ENCODE peak calls at places on chromosomes 4 and X, in six cellular contexts. D is HT1080, E is naive B cell, C is ELR, W is PC-3, T is T-helper 17 cell. S is an unnamed sample.

GRCh38 chrX:97616883-97617510 is 733.3 kb downstream of the RPA4 start:
- DNase-seq in D (peak), E (no peak), C (peak), W (peak), T (no peak), S (peak)

GRCh38 chr4:119050501-119051090 is 85.0 kb upstream of the MYOZ2 start:
- DNase-seq in D (no peak), E (no peak), C (no peak), W (peak), T (no peak), S (no peak)

GRCh38 chr4:69098470-69098869 is 2.2 kb downstream of the UGT2B7 start:
- DNase-seq in D (no peak), E (no peak), C (no peak), W (peak), T (no peak), S (peak)

GRCh38 chr4:14787894-14788293 is 214.4 kb upstream of the CPEB2 start:
- DNase-seq in D (peak), E (no peak), C (peak), W (peak), T (no peak), S (peak)

GRCh38 chr4:7759221-7759620 is 180.4 kb downstream of the AFAP1 start:
- DNase-seq in D (no peak), E (no peak), C (no peak), W (no peak), T (peak), S (no peak)

GRCh38 chr4:125231661-125232060 is 83.1 kb upstream of the FAT4 start:
- DNase-seq in D (no peak), E (no peak), C (peak), W (no peak), T (no peak), S (no peak)

GRCh38 chr4:119825696-119826095 is 197.1 kb upstream of the PDE5A start:
- DNase-seq in D (peak), E (no peak), C (peak), W (peak), T (no peak), S (no peak)

GRCh38 chrX:22526339-22526738 is 253.6 kb downstream of the CBLL2 start:
- DNase-seq in D (peak), E (peak), C (peak), W (peak), T (no peak), S (no peak)

GRCh38 chr4:6197433-6198174 is 2.7 kb downstream of the JAKMIP1 start:
- DNase-seq in D (no peak), E (no peak), C (no peak), W (no peak), T (no peak), S (no peak)

GRCh38 chrX:10598540-10598939 is 21.8 kb downstream of the MID1 start:
- DNase-seq in D (no peak), E (no peak), C (no peak), W (no peak), T (no peak), S (no peak)

GRCh38 chr4:76620723-76621463 is 185.9 kb downstream of the SHROOM3 start:
- DNase-seq in D (no peak), E (no peak), C (no peak), W (no peak), T (no peak), S (peak)

GRCh38 chr4:30642520-30642919 is 77.6 kb upstream of the PCDH7 start:
- DNase-seq in D (no peak), E (no peak), C (no peak), W (peak), T (no peak), S (no peak)

GRCh38 chr4:7332216-7333023 is 102.3 kb downstream of the PSAPL1 start:
- DNase-seq in D (peak), E (no peak), C (peak), W (no peak), T (no peak), S (no peak)

GRCh38 chr4:6999172-7000086 is 43.7 kb upstream of the TADA2B start:
- DNase-seq in D (peak), E (no peak), C (peak), W (peak), T (no peak), S (no peak)

GRCh38 chr4:120921456-120922389 is 803 bp downstream of the PRDM5 start:
- DNase-seq in D (peak), E (no peak), C (peak), W (peak), T (no peak), S (peak)

GRCh38 chrX:57137481-57137880 is 284 bp upstream of the SPIN2A start:
- DNase-seq in D (no peak), E (no peak), C (peak), W (no peak), T (no peak), S (peak)

GRCh38 chr4:13541720-13542576 is 2.4 kb downstream of the NKX3-2 start:
- DNase-seq in D (no peak), E (no peak), C (no peak), W (no peak), T (no peak), S (peak)

GRCh38 chrX:134538316-134538715 is 78.4 kb downstream of the HPRT1 start:
- DNase-seq in D (no peak), E (no peak), C (no peak), W (no peak), T (no peak), S (no peak)

GRCh38 chr4:95285797-95286196 is 263.0 kb downstream of the UNC5C start:
- DNase-seq in D (no peak), E (no peak), C (no peak), W (no peak), T (no peak), S (no peak)

GRCh38 chr4:106565727-106566126 is 197.1 kb upstream of the GIMD1 start:
- DNase-seq in D (no peak), E (no peak), C (no peak), W (no peak), T (no peak), S (no peak)

GRCh38 chrX:111041018-111041462 is 55.0 kb upstream of the PAK3 start:
- DNase-seq in D (peak), E (no peak), C (peak), W (peak), T (no peak), S (peak)

GRCh38 chr4:16858275-16858752 is 40.1 kb downstream of the LDB2 start:
- DNase-seq in D (peak), E (no peak), C (peak), W (peak), T (no peak), S (no peak)

GRCh38 chrX:72273718-72274117 is 3.3 kb downstream of the RPS4X start:
- DNase-seq in D (peak), E (no peak), C (peak), W (no peak), T (no peak), S (no peak)

GRCh38 chr4:24473309-24473721 is 111.0 kb downstream of the DHX15 start:
- DNase-seq in D (peak), E (no peak), C (peak), W (peak), T (no peak), S (peak)

GRCh38 chrX:47146936-47147859 is 2.2 kb downstream of the RBM10 start:
- DNase-seq in D (no peak), E (no peak), C (no peak), W (no peak), T (no peak), S (no peak)

GRCh38 chrX:123803331-123803983 is 56.4 kb upstream of the XIAP start:
- DNase-seq in D (peak), E (no peak), C (peak), W (peak), T (no peak), S (peak)

GRCh38 chr4:77669911-77670590 is 64.4 kb downstream of the CXCL13 start:
- DNase-seq in D (no peak), E (no peak), C (no peak), W (no peak), T (no peak), S (peak)

GRCh38 chrX:130060122-130061069 is 49.9 kb downstream of the ELF4 start:
- DNase-seq in D (peak), E (peak), C (peak), W (peak), T (peak), S (peak)

GRCh38 chrX:444305-444704 is 57.6 kb upstream of the PPP2R3B start:
- DNase-seq in D (no peak), E (no peak), C (no peak), W (no peak), T (no peak), S (no peak)

GRCh38 chr4:26204249-26204825 is 116.5 kb upstream of the RBPJ start:
- DNase-seq in D (no peak), E (no peak), C (no peak), W (no peak), T (no peak), S (no peak)

GRCh38 chr4:80365928-80366327 is 30.4 kb downstream of the CFAP299 start:
- DNase-seq in D (peak), E (peak), C (peak), W (peak), T (peak), S (peak)

GRCh38 chr4:179097741-179098140 is 1655.5 kb upstream of the AGA start:
- DNase-seq in D (peak), E (no peak), C (peak), W (peak), T (no peak), S (peak)

GRCh38 chr4:38601244-38601915 is 62.6 kb upstream of the KLF3 start:
- DNase-seq in D (peak), E (no peak), C (peak), W (peak), T (no peak), S (peak)

GRCh38 chr4:3330682-3331081 is 37.9 kb downstream of the RGS12 start:
- DNase-seq in D (no peak), E (no peak), C (no peak), W (no peak), T (no peak), S (no peak)

S was measured in DMS53.